ENCODE peak calls at places on chromosomes 5 and 9, in four cellular contexts. Y, V, H and J are unnamed samples.

GRCh38 chr5:144247131-144247530 is 76.5 kb downstream of the KCTD16 start:
- DNase-seq in V (no peak), H (no peak), Y (no peak), J (no peak)

GRCh38 chr5:117680421-117680820 is 1105.8 kb upstream of the SEMA6A start:
- DNase-seq in V (no peak), H (no peak), Y (no peak), J (no peak)

GRCh38 chr9:96062051-96062450 is 186.6 kb downstream of the ERCC6L2 start:
- DNase-seq in Y (no peak), H (no peak), V (no peak), J (no peak)

GRCh38 chr5:159324097-159324760 is 6.1 kb downstream of the IL12B start:
- DNase-seq in V (no peak), Y (no peak), H (no peak), J (no peak)

GRCh38 chr5:154038241-154038603 is 488 bp downstream of the FAM114A2 start:
- DNase-seq in Y (no peak), H (peak; percentile 55), V (peak; percentile 83), J (no peak)

GRCh38 chr9:134051319-134051718 is 16.5 kb downstream of the BRD3 start:
- DNase-seq in V (no peak), H (no peak), Y (no peak), J (no peak)

GRCh38 chr5:132427285-132428146 is 58.0 kb downstream of the SLC22A5 start:
- DNase-seq in H (peak; percentile 61), V (peak; percentile 76), Y (peak; percentile 69), J (no peak)

GRCh38 chr9:79571309-79572031 is at the start of gene TLE4:
- DNase-seq in Y (peak; percentile 100), H (peak; percentile 94), V (peak; percentile 100), J (peak; percentile 94)

GRCh38 chr9:14654932-14655331 is 38.3 kb downstream of the ZDHHC21 start:
- DNase-seq in Y (no peak), V (no peak), H (no peak), J (no peak)

GRCh38 chr9:119026120-119026519 is 343.1 kb downstream of the BRINP1 start:
- DNase-seq in Y (no peak), H (no peak), V (no peak), J (no peak)

DNA sequence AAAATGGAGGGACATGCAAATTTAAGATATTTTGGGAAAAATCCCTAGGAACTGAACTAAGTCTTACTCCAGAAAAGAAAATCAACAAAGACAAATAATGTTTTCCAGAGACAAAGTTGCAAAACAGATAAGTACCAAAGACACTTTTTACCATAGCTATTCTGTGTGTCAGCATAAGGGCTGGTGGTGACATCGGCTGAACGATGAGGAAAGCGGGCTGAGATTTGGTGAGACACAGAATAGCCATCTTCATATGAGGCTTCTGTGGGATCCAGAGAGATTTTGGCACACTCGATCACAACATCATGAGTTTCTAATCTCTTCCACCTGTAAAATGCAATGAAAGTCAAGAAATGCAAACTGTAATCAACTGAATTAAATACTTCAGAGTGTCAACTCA is 32.3 kb downstream of the TSC1 start:
- DNase-seq in H (no peak), Y (no peak), V (no peak), J (no peak)
- TF ChIP-seq CTCF in H (no peak), Y (no peak), V (no peak), J (no peak)

GRCh38 chr9:5479994-5480694 is 29.8 kb downstream of the CD274 start:
- DNase-seq in Y (no peak), H (peak; percentile 46), V (peak; percentile 59), J (no peak)

GRCh38 chr9:5478214-5478613 is 27.9 kb downstream of the CD274 start:
- DNase-seq in Y (no peak), V (peak; percentile 54), H (no peak), J (no peak)

GRCh38 chr9:5482194-5482593 is 28.1 kb upstream of the PDCD1LG2 start:
- DNase-seq in Y (no peak), H (no peak), V (no peak), J (no peak)

GRCh38 chr9:5481744-5482027 is 28.6 kb upstream of the PDCD1LG2 start:
- DNase-seq in H (no peak), V (no peak), Y (no peak), J (no peak)

GRCh38 chr9:5480919-5481743 is 29.2 kb upstream of the PDCD1LG2 start:
- DNase-seq in H (no peak), V (no peak), Y (no peak), J (no peak)
- TF ChIP-seq CTCF in H (no peak), V (no peak), Y (no peak), J (no peak)

GRCh38 chr5:149597618-149598017 is 16.3 kb downstream of the ARHGEF37 start:
- DNase-seq in V (no peak), Y (no peak), H (no peak), J (no peak)

GRCh38 chr5:149596712-149597111 is 15.4 kb downstream of the ARHGEF37 start:
- DNase-seq in Y (no peak), H (no peak), V (no peak), J (no peak)

GRCh38 chr5:149600932-149601331 is 19.6 kb downstream of the ARHGEF37 start:
- DNase-seq in H (no peak), Y (no peak), V (no peak), J (no peak)

GRCh38 chr5:149599375-149599774 is 18.1 kb downstream of the ARHGEF37 start:
- DNase-seq in Y (no peak), H (no peak), V (no peak), J (no peak)

DNA sequence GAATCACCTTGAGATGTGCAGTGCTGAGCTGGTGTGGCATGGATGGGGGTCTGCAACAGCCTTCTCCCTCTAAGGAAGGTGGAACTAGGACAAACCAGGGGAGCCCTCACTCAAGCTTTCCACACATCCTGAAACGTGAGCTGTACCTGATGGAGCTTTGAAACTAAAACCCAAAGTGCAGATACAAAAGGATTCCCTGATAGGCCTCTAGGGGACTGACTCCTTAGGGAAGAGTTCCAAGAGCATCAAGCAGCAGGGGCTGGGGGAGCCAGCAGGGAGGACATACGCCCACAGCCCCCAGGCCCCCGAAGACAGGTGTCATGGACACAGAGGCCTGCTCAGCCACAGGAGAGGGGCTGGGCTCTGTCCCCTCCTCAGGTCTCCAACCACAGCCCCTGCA is 17.7 kb downstream of the ARHGEF37 start:
- DNase-seq in V (no peak), Y (no peak), H (no peak), J (no peak)
- TF ChIP-seq CTCF in V (no peak), Y (no peak), H (no peak), J (no peak)

GRCh38 chr5:99674086-99674485 is 745.3 kb upstream of the CHD1 start:
- DNase-seq in V (no peak), H (no peak), Y (no peak), J (no peak)
- TF ChIP-seq CTCF in V (no peak), H (no peak), Y (no peak), J (no peak)

GRCh38 chr5:123269851-123270250 is 153.4 kb downstream of the CEP120 start:
- DNase-seq in V (no peak), H (no peak), Y (no peak), J (no peak)

GRCh38 chr5:123278284-123278683 is 144.9 kb downstream of the CEP120 start:
- DNase-seq in Y (no peak), H (no peak), V (no peak), J (no peak)

GRCh38 chr5:123269436-123269835 is 153.8 kb downstream of the CEP120 start:
- DNase-seq in V (no peak), Y (no peak), H (no peak), J (no peak)

DNA sequence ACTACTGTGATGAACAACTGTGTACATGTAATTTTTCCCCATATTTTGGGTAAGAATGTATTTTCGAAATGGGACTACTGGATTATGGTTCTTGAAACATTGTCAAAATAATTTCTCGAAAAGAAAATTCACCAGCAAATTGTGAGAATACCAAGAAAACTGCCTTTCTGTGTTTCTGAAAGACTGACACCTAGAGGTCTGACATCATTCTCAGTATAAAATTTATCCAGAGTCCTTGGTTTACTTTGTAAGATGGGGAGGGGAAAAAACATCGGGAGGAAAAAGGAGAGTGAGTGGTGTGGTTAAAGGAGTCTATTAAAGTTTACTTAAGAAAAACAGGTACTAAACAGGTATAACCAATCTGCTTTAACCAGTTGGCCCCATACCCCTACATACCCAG is 149.2 kb downstream of the CEP120 start:
- DNase-seq in Y (no peak), H (no peak), V (no peak), J (no peak)
- TF ChIP-seq CTCF in Y (no peak), H (no peak), V (no peak), J (no peak)

DNA sequence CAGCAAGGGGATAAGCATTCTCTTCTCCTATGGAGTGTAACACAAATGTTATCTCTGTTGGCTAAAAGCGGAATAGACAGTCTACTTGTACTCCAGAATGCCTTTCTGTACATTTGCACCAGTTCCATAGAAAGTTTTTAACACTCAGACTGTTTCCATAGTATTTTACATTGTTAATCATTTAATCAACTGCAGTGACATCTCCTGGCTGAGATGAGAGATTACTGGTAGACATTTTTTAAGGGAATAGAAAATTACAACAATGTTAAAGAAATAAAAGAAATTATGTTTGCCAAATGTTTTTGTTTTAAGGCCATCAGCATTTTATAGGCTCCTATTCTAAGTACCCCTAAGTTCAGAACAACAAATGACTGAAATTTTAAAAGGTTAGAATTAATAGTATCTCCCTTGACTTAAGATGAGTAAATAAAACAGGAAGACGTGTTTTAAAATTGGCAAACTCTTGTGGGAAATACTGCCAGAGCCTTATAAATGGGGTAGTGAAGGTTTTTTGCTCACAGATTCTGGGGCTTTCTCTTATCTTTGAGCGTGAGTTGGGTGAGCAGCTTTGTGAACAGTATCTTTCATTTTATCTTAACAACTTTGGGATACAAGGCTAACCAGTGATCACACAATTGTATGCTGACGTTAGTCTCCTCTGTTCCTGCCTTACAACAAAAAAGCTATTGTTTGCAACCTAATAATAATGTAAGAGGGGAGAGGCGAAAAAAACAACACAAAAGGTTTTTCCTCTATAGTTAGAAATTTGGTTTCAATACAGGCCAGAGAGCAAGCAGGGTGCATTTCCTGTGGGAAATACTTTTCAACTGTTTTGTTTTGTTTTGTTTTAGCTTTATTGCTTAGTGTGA is 294.4 kb downstream of the FBXL7 start:
- DNase-seq in H (no peak), Y (no peak), V (no peak), J (no peak)
- TF ChIP-seq CTCF in H (no peak), Y (no peak), V (no peak), J (no peak)

GRCh38 chr9:135491764-135492163 is 8.7 kb upstream of the MRPS2 start:
- DNase-seq in V (no peak), H (no peak), Y (no peak), J (no peak)
- TF ChIP-seq CTCF in V (no peak), H (no peak), Y (no peak), J (no peak)

GRCh38 chr5:115456056-115456455 is 88.5 kb downstream of the FEM1C start:
- DNase-seq in Y (no peak), V (no peak), H (no peak), J (no peak)
- TF ChIP-seq CTCF in Y (no peak), V (no peak), H (no peak), J (no peak)